ENCODE peak calls at places on chromosomes 2 and 18, in seven cellular contexts. L is HCT116, X is GM12878, T is suprapubic skin, P is breast epithelium, Z is endothelial cell of umbilical vein, U is stomach. I is an unnamed sample.

GRCh38 chr2:150710916-150711315 is 223.4 kb upstream of the RND3 start:
- DNase-seq in L (no peak), X (no peak), T (no peak), P (no peak), Z (no peak), U (no peak), I (no peak)

GRCh38 chr2:50492452-50492851 is 539.5 kb downstream of the NRXN1 start:
- DNase-seq in L (peak), X (peak), T (no peak), P (no peak), Z (peak), U (peak), I (no peak)

GRCh38 chr2:160109939-160110673 is 47.7 kb upstream of the PLA2R1 start:
- DNase-seq in L (peak), X (no peak), T (no peak), P (peak), Z (peak), U (peak), I (no peak)

GRCh38 chr2:149329470-149330126 is 789 bp upstream of the LYPD6 start:
- DNase-seq in L (peak), X (no peak), T (no peak), P (no peak), Z (peak), U (peak), I (no peak)

GRCh38 chr2:6911721-6912120 is 5.5 kb upstream of the RNF144A start:
- DNase-seq in L (no peak), X (no peak), T (no peak), P (no peak), Z (no peak), U (no peak), I (no peak)

GRCh38 chr2:200578778-200579177 is 7.0 kb upstream of the AOX1 start:
- DNase-seq in L (no peak), X (peak), T (no peak), P (no peak), Z (peak), U (no peak), I (no peak)

GRCh38 chr2:170292415-170292814 is 114.5 kb downstream of the MYO3B start:
- DNase-seq in L (no peak), X (no peak), T (no peak), P (no peak), Z (no peak), U (no peak), I (no peak)

GRCh38 chr2:230575640-230576324 is 136.9 kb upstream of the CAB39 start:
- DNase-seq in L (peak), X (no peak), T (no peak), P (no peak), Z (no peak), U (no peak), I (no peak)

GRCh38 chr18:8998481-8999217 is 103.8 kb upstream of the NDUFV2 start:
- DNase-seq in L (no peak), X (no peak), T (no peak), P (no peak), Z (no peak), U (no peak), I (no peak)

GRCh38 chr18:69636529-69637301 is 236.0 kb downstream of the DOK6 start:
- DNase-seq in L (no peak), X (no peak), T (no peak), P (no peak), Z (peak), U (no peak), I (no peak)

GRCh38 chr2:222127660-222128059 is 171.1 kb downstream of the PAX3 start:
- DNase-seq in L (no peak), X (no peak), T (no peak), P (no peak), Z (no peak), U (no peak), I (no peak)

GRCh38 chr2:168244318-168244717 is 3.1 kb downstream of the STK39 start:
- DNase-seq in L (no peak), X (no peak), T (no peak), P (no peak), Z (no peak), U (peak), I (peak)

GRCh38 chr2:81283081-81283480 is 978.5 kb upstream of the LRRTM1 start:
- DNase-seq in L (no peak), X (no peak), T (no peak), P (no peak), Z (no peak), U (no peak), I (no peak)

GRCh38 chr2:204129591-204130270 is 193.2 kb downstream of the ICOS start:
- DNase-seq in L (no peak), X (no peak), T (no peak), P (no peak), Z (no peak), U (no peak), I (no peak)

GRCh38 chr2:220394433-220394832 is 767.0 kb downstream of the SLC4A3 start:
- DNase-seq in L (no peak), X (no peak), T (no peak), P (no peak), Z (no peak), U (no peak), I (no peak)

GRCh38 chr2:7004641-7005040 is 87.4 kb downstream of the RNF144A start:
- DNase-seq in L (no peak), X (no peak), T (no peak), P (no peak), Z (no peak), U (no peak), I (no peak)

GRCh38 chr2:40240067-40240466 is 211.8 kb downstream of the SLC8A1 start:
- DNase-seq in L (no peak), X (no peak), T (no peak), P (no peak), Z (peak), U (peak), I (no peak)

GRCh38 chr2:15636972-15637785 is 45.5 kb downstream of the DDX1 start:
- DNase-seq in L (peak), X (no peak), T (no peak), P (no peak), Z (peak), U (peak), I (no peak)

DNA sequence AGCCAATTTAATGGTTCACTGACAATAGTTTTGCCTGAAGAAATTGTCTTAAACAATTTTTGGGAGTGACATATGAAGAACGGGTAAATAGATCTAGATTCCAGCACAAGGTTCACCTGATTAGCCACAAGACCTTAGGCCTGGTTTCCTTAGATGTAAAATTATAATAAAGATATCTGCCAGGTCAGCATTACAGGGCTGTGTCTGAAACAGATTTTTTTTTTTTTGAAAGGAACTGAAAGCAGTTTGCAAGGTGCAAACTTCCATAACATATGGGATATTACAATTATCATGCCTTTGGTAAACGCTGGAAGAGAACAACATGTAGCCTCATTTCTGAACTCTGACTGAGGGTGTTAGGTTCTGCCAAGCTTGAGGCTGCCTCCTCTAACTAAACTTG is 599.4 kb downstream of the ERBB4 start:
- DNase-seq in L (no peak), X (no peak), T (no peak), P (no peak), Z (no peak), U (no peak), I (no peak)
- TF ChIP-seq POLR2AphosphoS5 in L (no peak), X (no peak), T (no peak), P (no peak), Z (no peak), U (no peak), I (no peak)

GRCh38 chr2:209787416-209787815 is 15.8 kb downstream of the UNC80 start:
- DNase-seq in L (no peak), X (no peak), T (no peak), P (no peak), Z (no peak), U (no peak), I (no peak)
- TF ChIP-seq POLR2AphosphoS5 in L (no peak), X (no peak), T (no peak), P (no peak), Z (no peak), U (no peak), I (no peak)

DNA sequence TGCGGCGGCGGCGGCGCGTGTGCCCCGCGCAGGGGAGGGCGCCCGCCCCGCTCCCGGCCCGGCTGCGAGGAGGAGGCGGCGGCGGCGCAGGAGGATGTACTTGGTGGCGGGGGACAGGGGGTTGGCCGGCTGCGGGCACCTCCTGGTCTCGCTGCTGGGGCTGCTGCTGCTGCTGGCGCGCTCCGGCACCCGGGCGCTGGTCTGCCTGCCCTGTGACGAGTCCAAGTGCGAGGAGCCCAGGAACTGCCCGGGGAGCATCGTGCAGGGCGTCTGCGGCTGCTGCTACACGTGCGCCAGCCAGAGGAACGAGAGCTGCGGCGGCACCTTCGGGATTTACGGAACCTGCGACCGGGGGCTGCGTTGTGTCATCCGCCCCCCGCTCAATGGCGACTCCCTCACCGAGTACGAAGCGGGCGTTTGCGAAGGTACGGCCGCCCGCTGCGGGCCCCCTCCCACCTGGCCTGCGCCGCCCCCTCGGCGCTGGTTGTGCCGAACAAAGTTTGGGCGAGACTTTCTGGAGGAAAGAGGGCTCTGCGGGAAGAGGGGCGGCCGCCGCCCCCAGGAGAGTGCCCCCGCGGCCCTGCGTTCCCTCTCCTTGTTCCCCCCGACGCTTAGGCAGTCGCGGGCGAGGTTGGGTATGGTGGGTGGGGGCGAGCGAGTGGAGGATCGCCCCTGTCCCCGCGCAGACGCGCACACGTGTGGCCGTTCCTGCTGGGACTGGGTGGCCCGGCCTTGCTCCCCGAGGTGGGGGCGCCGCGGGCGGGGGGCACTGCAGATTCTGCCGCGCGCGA is 816 bp downstream of the CRIM1 start:
- DNase-seq in L (no peak), X (no peak), T (peak), P (peak), Z (peak), U (peak), I (peak)
- TF ChIP-seq POLR2AphosphoS5 in L (no peak), X (no peak), T (no peak), P (no peak), Z (peak), U (no peak), I (peak)

GRCh38 chr2:10278763-10279471 is 23.8 kb upstream of the HPCAL1 start:
- DNase-seq in L (no peak), X (no peak), T (no peak), P (no peak), Z (no peak), U (no peak), I (no peak)

GRCh38 chr2:10277293-10278028 is 25.2 kb upstream of the HPCAL1 start:
- DNase-seq in L (no peak), X (no peak), T (no peak), P (no peak), Z (no peak), U (no peak), I (peak)

GRCh38 chr2:10279472-10279870 is 23.2 kb upstream of the HPCAL1 start:
- DNase-seq in L (no peak), X (no peak), T (no peak), P (no peak), Z (no peak), U (no peak), I (peak)

GRCh38 chr2:10276481-10277292 is 26.0 kb upstream of the HPCAL1 start:
- DNase-seq in L (no peak), X (no peak), T (no peak), P (no peak), Z (no peak), U (no peak), I (peak)

GRCh38 chr2:10278029-10278762 is 24.5 kb upstream of the HPCAL1 start:
- DNase-seq in L (no peak), X (no peak), T (no peak), P (no peak), Z (no peak), U (no peak), I (peak)
- TF ChIP-seq POLR2AphosphoS5 in L (no peak), X (no peak), T (no peak), P (no peak), Z (no peak), U (no peak), I (peak)

GRCh38 chr18:22302152-22302551 is 115.6 kb downstream of the CTAGE1 start:
- DNase-seq in L (no peak), X (no peak), T (no peak), P (no peak), Z (no peak), U (no peak), I (no peak)
- TF ChIP-seq POLR2AphosphoS5 in L (no peak), X (no peak), T (no peak), P (no peak), Z (no peak), U (no peak), I (no peak)

GRCh38 chr2:239290618-239291504 is 110.0 kb downstream of the HDAC4 start:
- DNase-seq in L (no peak), X (no peak), T (peak), P (peak), Z (no peak), U (no peak), I (peak)
- TF ChIP-seq POLR2AphosphoS5 in L (no peak), X (no peak), T (no peak), P (no peak), Z (no peak), U (no peak), I (peak)

I was measured in spleen.